ENCODE peak calls at places on chromosomes 13 and 19, in ten cellular contexts. R is CD8-positive, alpha-beta T cell; T is psoas muscle; D is colonic mucosa; Q is pancreas; U is fibroblast of lung; I is stomach; H is upper lobe of right lung; Y is heart left ventricle; L is lung. E is an unnamed sample.
A peak's percentile ranks its signal among the peaks of the same experiment; 100 is the strongest.

GRCh38 chr13:88107486-88108044 is 436.4 kb downstream of the SLITRK5 start:
- DNase-seq in Y (no peak), I (no peak), T (no peak), U (no peak), H (no peak), R (no peak), L (no peak), Q (no peak), D (no peak), E (no peak)

GRCh38 chr19:35458821-35459391 is 10.8 kb downstream of the FFAR2 start:
- DNase-seq in R (no peak), U (no peak), Y (no peak), L (no peak), I (peak; percentile 72), T (no peak), D (peak; percentile 28), H (no peak), Q (peak; percentile 76), E (peak; percentile 68)

GRCh38 chr13:106349080-106349841 is 186.2 kb downstream of the EFNB2 start:
- DNase-seq in T (no peak), L (peak; percentile 46), U (peak; percentile 71), D (peak; percentile 73), R (no peak), Q (peak; percentile 36), H (peak; percentile 69), I (peak; percentile 69), Y (no peak), E (peak; percentile 61)

GRCh38 chr19:18479964-18480723 is 41.7 kb downstream of the ELL start:
- DNase-seq in L (no peak), Q (no peak), I (peak; percentile 49), U (peak; percentile 66), R (no peak), H (peak; percentile 81), Y (peak; percentile 83), T (peak; percentile 92), D (peak; percentile 49), E (peak; percentile 80)

GRCh38 chr19:49355890-49356289 is 6.3 kb downstream of the TEAD2 start:
- DNase-seq in U (no peak), H (peak; percentile 69), I (no peak), L (no peak), T (no peak), Q (peak; percentile 49), D (no peak), R (no peak), Y (no peak), E (peak; percentile 48)

GRCh38 chr13:49543656-49544055 is 41.7 kb downstream of the RCBTB1 start:
- DNase-seq in Y (no peak), L (no peak), D (no peak), H (no peak), Q (no peak), R (no peak), U (no peak), T (no peak), I (no peak), E (no peak)

GRCh38 chr13:78875792-78876580 is 217.0 kb upstream of the OBI1 start:
- DNase-seq in Q (peak; percentile 60), D (no peak), Y (peak; percentile 61), H (no peak), T (no peak), U (no peak), R (no peak), I (no peak), L (no peak), E (no peak)

GRCh38 chr19:4375164-4375619 is 25.2 kb downstream of the SH3GL1 start:
- DNase-seq in H (peak; percentile 83), Q (peak; percentile 90), I (peak; percentile 71), L (peak; percentile 71), R (no peak), U (no peak), Y (no peak), D (peak; percentile 80), T (peak; percentile 71), E (peak; percentile 84)

GRCh38 chr13:105513448-105513847 is 1022.0 kb downstream of the EFNB2 start:
- DNase-seq in Q (no peak), H (no peak), R (no peak), Y (no peak), I (no peak), L (no peak), D (no peak), U (no peak), T (no peak), E (no peak)

GRCh38 chr13:27607125-27607524 is 13.2 kb downstream of the LNX2 start:
- DNase-seq in Q (no peak), U (peak; percentile 85), T (no peak), I (no peak), L (no peak), H (no peak), D (peak; percentile 26), R (no peak), Y (no peak), E (no peak)

GRCh38 chr19:50371914-50372475 is 4.3 kb upstream of the NR1H2 start:
- DNase-seq in U (no peak), T (no peak), Q (no peak), L (no peak), I (no peak), H (no peak), Y (no peak), D (no peak), R (no peak), E (no peak)
- H3K4me1 ChIP-seq in U (peaks cover 2% of the 10 kb centered on the region), T (peaks cover 15% of the 10 kb centered on the region), Q (no peaks in the 10 kb centered on the region), L (peaks cover 2% of the 10 kb centered on the region), I (peaks cover 25% of the 10 kb centered on the region), H (peaks cover 4% of the 10 kb centered on the region), Y (peaks cover 15% of the 10 kb centered on the region), D (no peaks in the 10 kb centered on the region), R (peaks cover 10% of the 10 kb centered on the region), E (peaks cover 3% of the 10 kb centered on the region)

DNA sequence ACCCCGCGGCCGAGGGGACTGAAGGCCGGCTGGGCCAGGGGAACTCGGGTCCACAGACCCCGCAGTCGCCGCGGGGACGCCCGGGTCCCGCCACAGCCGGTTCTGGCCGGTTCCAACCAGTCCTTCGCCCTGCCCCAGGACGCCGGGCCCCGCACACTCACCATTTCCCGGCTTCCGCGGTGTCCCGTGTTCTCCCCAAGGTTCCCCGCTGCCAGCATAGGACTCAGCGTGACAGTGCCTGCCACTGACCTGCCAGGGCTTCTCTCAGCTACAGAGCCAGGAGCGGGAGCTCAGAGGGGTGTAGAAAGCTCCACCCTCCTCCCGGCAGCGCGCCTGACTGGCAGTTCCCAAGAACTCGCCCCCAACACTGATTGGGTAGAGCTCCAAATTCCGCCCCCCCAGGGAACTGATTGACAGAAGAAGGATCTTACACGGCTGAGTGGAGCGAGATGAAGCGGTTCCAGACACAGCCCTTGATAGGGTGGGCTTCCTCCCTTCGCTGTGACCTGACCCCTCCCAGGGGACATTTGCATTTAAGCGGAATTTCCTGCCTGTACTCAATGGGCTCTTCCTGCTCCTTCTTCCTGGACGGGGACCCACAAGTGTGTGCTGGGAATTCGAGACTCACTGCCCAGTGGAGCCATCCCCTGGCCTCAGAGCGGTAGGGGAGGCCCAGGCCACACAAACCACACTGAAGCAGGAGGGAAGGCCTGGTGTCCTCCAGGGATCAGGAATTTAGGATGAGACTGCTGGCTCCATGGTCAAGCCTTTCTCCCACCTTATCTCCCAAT is at the start of gene ZNF442:
- DNase-seq in I (peak; percentile 95), H (peak; percentile 96), T (peak; percentile 98), D (peak; percentile 98), Q (peak; percentile 97), U (peak; percentile 95), R (peak; percentile 85), L (peak; percentile 98), Y (peak; percentile 94), E (peak; percentile 91)
- TF ChIP-seq CTCF in I (peak; percentile 56), H (peak; percentile 70), T (peak; percentile 64), D (peak; percentile 54), Q (peak; percentile 55), U (peak; percentile 76), R (no peak), L (peak; percentile 21), Y (peak; percentile 79), E (peak; percentile 37)

GRCh38 chr19:45564131-45564780 is 20.3 kb downstream of the OPA3 start:
- DNase-seq in U (no peak), H (no peak), Y (peak; percentile 10), Q (no peak), L (no peak), T (no peak), R (no peak), I (no peak), D (no peak), E (peak; percentile 73)
- H3K27ac ChIP-seq in U (no peak overlapping the region), H (no peak overlapping the region), Y (no peak overlapping the region), Q (no peak overlapping the region), L (no peak overlapping the region), T (no peak overlapping the region), R (peak overlapping the region; percentile 24), I (no peak overlapping the region), D (no peak overlapping the region), E (peak overlapping the region; percentile 66)

DNA sequence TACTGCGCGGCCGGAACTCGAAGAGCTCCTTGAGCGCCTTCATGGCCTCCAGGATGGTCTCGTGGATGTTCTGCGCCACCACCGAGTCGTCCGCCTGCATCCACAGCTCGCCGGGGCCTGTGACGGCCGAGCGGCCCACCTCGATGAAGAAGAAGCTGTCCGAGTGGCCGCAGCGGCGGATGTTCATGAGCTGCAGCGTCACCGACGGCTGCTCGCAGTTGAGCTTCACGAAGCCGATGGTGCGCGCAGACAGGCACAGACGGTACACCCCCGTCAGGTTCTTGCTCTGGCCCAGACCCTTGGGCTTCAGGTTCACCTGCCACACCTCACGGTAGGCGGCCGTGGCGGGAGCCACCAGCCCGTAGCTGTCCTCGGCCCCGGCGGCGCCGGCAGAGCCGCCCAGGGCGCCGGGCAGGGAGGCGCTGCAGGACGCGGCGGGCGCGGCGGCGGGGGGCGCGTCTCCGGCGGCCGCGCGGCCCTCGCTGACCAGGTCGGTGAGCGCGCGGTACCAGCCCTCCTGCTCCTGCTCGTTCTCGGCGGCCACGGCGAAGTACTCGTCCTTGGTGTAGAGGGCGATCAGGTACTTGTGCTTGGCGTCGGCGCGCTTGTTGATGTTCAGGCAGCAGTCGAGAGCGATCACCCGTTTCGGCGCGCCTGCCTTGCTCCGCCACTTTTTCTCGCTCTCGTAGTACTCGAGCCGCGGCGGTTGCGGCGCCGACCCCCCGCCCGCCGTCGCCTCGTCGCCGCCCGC is 1.1 kb downstream of the IRS2 start:
- DNase-seq in Q (peak; percentile 86), Y (peak; percentile 77), T (peak; percentile 73), H (peak; percentile 85), L (peak; percentile 56), D (peak; percentile 54), U (peak; percentile 72), I (peak; percentile 61), R (peak; percentile 49), E (peak; percentile 67)
- H3K4me1 ChIP-seq in Q (peaks cover 5% of the 10 kb centered on the region), Y (peaks cover 51% of the 10 kb centered on the region), T (peaks cover 20% of the 10 kb centered on the region), H (peaks cover 21% of the 10 kb centered on the region), L (peaks cover 29% of the 10 kb centered on the region), D (peaks cover 5% of the 10 kb centered on the region), U (peaks cover 3% of the 10 kb centered on the region), I (peaks cover 69% of the 10 kb centered on the region), R (peaks cover 18% of the 10 kb centered on the region), E (peaks cover 3% of the 10 kb centered on the region)

DNA sequence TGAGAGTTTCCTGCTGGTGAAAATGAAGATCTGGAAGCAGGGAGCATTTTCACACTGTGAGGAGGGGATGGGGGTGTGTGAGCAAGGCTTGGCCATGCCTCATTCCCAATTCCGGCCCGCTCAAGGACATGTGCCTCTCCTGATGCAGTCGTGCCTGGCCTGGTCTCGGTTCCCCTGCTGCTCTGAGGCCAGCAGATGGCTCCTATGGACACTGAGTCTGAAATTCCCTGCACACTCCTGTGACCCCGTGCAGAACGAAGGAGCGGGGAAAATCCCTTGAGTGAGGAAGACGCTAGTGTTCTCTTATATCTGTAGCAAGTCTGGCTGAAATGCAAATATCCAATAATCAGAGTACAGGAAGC is 363 bp upstream of the ZNF763 start:
- DNase-seq in D (no peak), I (no peak), R (no peak), U (no peak), H (peak; percentile 72), T (no peak), Q (no peak), L (peak; percentile 36), Y (peak; percentile 73), E (no peak)
- TF ChIP-seq CTCF in D (no peak), I (no peak), R (no peak), U (peak; percentile 23), H (peak; percentile 13), T (peak; percentile 8), Q (no peak), L (no peak), Y (peak; percentile 41), E (no peak)

E was measured in Peyer's patch.